ENCODE peak calls at places on chromosomes 3 and 15, in six cellular contexts. One of them, this sample, is unnamed. For H3K36me3, the result is how much of the 10 kb centered on the place peaks cover.

GRCh38 chr3:172224560-172225214 is 185.3 kb downstream of the FNDC3B start:
- DNase-seq in ascending aorta: no peak
- DNase-seq in lower lobe of right lung: no peak
- DNase-seq in pancreas: no peak
- DNase-seq in tibial artery: no peak
- DNase-seq in osteoblast: no peak
- DNase-seq in this sample: no peak

GRCh38 chr3:65472501-65472900 is 566.2 kb downstream of the MAGI1 start:
- DNase-seq in ascending aorta: no peak
- DNase-seq in lower lobe of right lung: no peak
- DNase-seq in pancreas: no peak
- DNase-seq in tibial artery: no peak
- DNase-seq in osteoblast: no peak
- DNase-seq in this sample: no peak

GRCh38 chr3:72137865-72138861 is 353.2 kb upstream of the PROK2 start:
- DNase-seq in ascending aorta: no peak
- DNase-seq in lower lobe of right lung: no peak
- DNase-seq in pancreas: no peak
- DNase-seq in tibial artery: no peak
- DNase-seq in osteoblast: no peak
- DNase-seq in this sample: no peak

GRCh38 chr3:156772588-156773206 is 53.5 kb upstream of the LEKR1 start:
- DNase-seq in ascending aorta: no peak
- DNase-seq in lower lobe of right lung: no peak
- DNase-seq in pancreas: no peak
- DNase-seq in tibial artery: no peak
- DNase-seq in osteoblast: no peak
- DNase-seq in this sample: peak

GRCh38 chr3:127375151-127375937 is 87.5 kb upstream of the PRR20G start:
- DNase-seq in ascending aorta: no peak
- DNase-seq in lower lobe of right lung: no peak
- DNase-seq in pancreas: no peak
- DNase-seq in tibial artery: no peak
- DNase-seq in osteoblast: no peak
- DNase-seq in this sample: no peak

GRCh38 chr3:62569609-62570008 is 196.3 kb upstream of the FEZF2 start:
- DNase-seq in ascending aorta: no peak
- DNase-seq in lower lobe of right lung: no peak
- DNase-seq in pancreas: no peak
- DNase-seq in tibial artery: no peak
- DNase-seq in osteoblast: no peak
- DNase-seq in this sample: no peak

GRCh38 chr3:5428607-5429516 is 241.4 kb downstream of the EDEM1 start:
- DNase-seq in ascending aorta: no peak
- DNase-seq in lower lobe of right lung: no peak
- DNase-seq in pancreas: no peak
- DNase-seq in tibial artery: no peak
- DNase-seq in osteoblast: peak
- DNase-seq in this sample: no peak

GRCh38 chr15:80242132-80242769 is 9.8 kb downstream of the CTXND1 start:
- DNase-seq in ascending aorta: no peak
- DNase-seq in lower lobe of right lung: no peak
- DNase-seq in pancreas: no peak
- DNase-seq in tibial artery: no peak
- DNase-seq in osteoblast: no peak
- DNase-seq in this sample: peak

DNA sequence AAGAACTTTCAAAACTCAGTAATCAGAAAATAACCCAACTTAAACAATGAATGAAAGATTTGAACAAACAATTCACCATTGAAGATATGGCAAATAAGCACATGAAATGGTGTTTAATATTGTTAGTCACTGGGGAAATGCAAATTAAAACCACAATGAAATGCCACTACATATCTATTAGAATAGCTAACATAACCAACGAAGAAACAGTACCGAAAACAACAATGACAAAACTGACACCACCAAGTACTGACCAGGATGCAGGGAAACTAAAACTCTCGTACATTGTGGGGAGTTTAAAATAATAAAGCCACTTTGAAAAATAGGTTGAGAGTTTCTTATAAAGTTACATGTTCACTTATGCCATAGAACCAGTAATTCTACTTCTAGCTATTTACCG is 69.1 kb downstream of the KBTBD8 start:
- DNase-seq in ascending aorta: no peak
- DNase-seq in lower lobe of right lung: no peak
- DNase-seq in pancreas: no peak
- DNase-seq in tibial artery: no peak
- DNase-seq in osteoblast: no peak
- DNase-seq in this sample: no peak
- H3K4me3 ChIP-seq in ascending aorta: no peak
- H3K4me3 ChIP-seq in lower lobe of right lung: no peak
- H3K4me3 ChIP-seq in pancreas: no peak
- H3K4me3 ChIP-seq in tibial artery: no peak
- H3K4me3 ChIP-seq in osteoblast: no peak
- H3K4me3 ChIP-seq in this sample: no peak

GRCh38 chr3:88005066-88005465 is 53.7 kb downstream of the CGGBP1 start:
- DNase-seq in ascending aorta: no peak
- DNase-seq in lower lobe of right lung: no peak
- DNase-seq in pancreas: no peak
- DNase-seq in tibial artery: no peak
- DNase-seq in osteoblast: peak
- DNase-seq in this sample: peak
- TF ChIP-seq CTCF in ascending aorta: no peak
- TF ChIP-seq CTCF in lower lobe of right lung: peak
- TF ChIP-seq CTCF in pancreas: no peak
- TF ChIP-seq CTCF in tibial artery: peak
- TF ChIP-seq CTCF in osteoblast: peak
- TF ChIP-seq CTCF in this sample: peak

GRCh38 chr3:119998166-119998565 is 96.1 kb downstream of the GSK3B start:
- DNase-seq in ascending aorta: no peak
- DNase-seq in lower lobe of right lung: no peak
- DNase-seq in pancreas: no peak
- DNase-seq in tibial artery: no peak
- DNase-seq in osteoblast: no peak
- DNase-seq in this sample: no peak
- H3K36me3 ChIP-seq in ascending aorta: under half
- H3K36me3 ChIP-seq in lower lobe of right lung: under half
- H3K36me3 ChIP-seq in pancreas: under half
- H3K36me3 ChIP-seq in tibial artery: under half
- H3K36me3 ChIP-seq in osteoblast: under half
- H3K36me3 ChIP-seq in this sample: under half

GRCh38 chr3:167559922-167560321 is 86.1 kb upstream of the SERPINI2 start:
- DNase-seq in ascending aorta: no peak
- DNase-seq in lower lobe of right lung: no peak
- DNase-seq in pancreas: no peak
- DNase-seq in tibial artery: no peak
- DNase-seq in osteoblast: no peak
- DNase-seq in this sample: no peak
- H3K4me3 ChIP-seq in ascending aorta: no peak
- H3K4me3 ChIP-seq in lower lobe of right lung: no peak
- H3K4me3 ChIP-seq in pancreas: no peak
- H3K4me3 ChIP-seq in tibial artery: no peak
- H3K4me3 ChIP-seq in osteoblast: no peak
- H3K4me3 ChIP-seq in this sample: no peak

DNA sequence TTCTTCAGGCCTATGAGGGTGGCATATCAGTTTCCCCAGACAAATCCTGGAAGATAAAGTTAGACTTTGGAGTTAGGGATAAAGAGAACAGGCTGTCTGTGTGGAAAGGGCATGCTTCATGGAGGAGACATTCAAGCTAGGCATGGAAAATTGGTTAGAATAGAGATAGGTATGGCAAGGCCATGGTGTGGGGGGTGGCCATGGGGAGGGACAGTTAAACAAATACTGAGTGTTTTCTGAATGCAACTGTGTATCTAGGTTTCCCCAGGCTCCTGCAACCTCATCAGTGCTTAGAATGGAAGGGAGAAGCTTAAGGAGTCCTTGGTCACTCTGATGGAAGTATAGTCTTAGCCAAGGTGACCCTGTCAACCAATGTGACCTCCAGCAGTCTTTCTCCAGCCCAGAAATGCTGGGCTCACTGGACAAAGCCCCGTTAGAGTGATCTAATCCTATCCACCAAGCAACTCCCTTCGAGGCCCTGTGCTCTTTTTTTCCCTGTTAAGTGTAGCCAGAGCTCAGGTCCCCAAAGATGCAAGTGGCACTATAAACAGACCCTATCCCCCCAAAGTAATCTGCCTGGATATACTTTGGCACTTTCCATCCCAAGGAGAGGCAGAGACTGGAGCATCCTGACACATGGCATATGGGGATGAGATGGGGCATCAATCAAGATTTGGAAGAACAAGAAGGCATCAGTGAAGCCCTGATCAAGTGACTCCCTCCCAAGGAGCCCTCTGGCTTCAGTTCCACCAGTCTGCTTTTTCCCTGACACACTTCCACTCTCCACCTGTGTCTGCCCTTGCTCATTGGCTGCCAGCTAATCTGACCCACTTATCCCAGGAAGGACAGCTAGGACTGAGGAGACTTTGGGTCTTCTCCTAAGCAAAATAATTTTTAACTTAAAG is 5.6 kb upstream of the PKM start:
- DNase-seq in ascending aorta: no peak
- DNase-seq in lower lobe of right lung: no peak
- DNase-seq in pancreas: no peak
- DNase-seq in tibial artery: no peak
- DNase-seq in osteoblast: peak
- DNase-seq in this sample: peak
- TF ChIP-seq CTCF in ascending aorta: no peak
- TF ChIP-seq CTCF in lower lobe of right lung: no peak
- TF ChIP-seq CTCF in pancreas: no peak
- TF ChIP-seq CTCF in tibial artery: no peak
- TF ChIP-seq CTCF in osteoblast: no peak
- TF ChIP-seq CTCF in this sample: no peak

GRCh38 chr15:65177901-65178300 is 7.2 kb downstream of the CLPX start:
- DNase-seq in ascending aorta: no peak
- DNase-seq in lower lobe of right lung: no peak
- DNase-seq in pancreas: no peak
- DNase-seq in tibial artery: no peak
- DNase-seq in osteoblast: no peak
- DNase-seq in this sample: peak
- H3K36me3 ChIP-seq in ascending aorta: under half
- H3K36me3 ChIP-seq in lower lobe of right lung: half or more
- H3K36me3 ChIP-seq in pancreas: under half
- H3K36me3 ChIP-seq in tibial artery: half or more
- H3K36me3 ChIP-seq in osteoblast: under half
- H3K36me3 ChIP-seq in this sample: under half

DNA sequence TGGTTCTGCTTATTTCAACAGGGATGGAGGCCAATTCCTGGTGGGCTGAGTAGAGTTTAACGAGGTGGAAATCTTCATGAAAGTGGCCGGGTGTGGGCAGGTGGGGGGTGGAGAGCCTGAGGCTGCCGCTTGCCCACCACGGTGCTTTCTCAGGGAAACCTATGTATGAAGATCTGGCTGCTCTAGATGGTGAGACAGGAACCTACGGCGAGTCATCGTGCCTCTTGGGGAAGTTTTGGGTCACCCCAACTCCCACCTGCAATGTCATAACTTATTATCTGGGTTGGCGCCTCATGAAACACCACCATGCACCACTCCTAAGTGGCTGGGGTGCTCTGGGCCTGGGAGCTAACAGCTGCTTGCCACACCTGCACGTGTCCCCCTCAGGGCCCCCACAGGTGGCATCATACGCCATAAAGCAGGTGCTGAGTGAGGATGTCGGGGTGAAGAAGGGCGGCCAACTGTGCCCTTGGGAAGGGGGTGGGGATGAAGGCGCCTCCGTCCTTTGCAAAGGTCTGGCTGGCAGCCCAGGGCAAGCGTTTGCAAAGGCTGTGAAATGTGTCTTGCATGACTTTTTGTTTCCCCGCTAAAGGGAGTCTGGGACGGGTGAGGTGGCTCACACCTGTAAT is 27.9 kb upstream of the SNRPA1 start:
- DNase-seq in ascending aorta: no peak
- DNase-seq in lower lobe of right lung: no peak
- DNase-seq in pancreas: no peak
- DNase-seq in tibial artery: peak
- DNase-seq in osteoblast: peak
- DNase-seq in this sample: no peak
- H3K4me3 ChIP-seq in ascending aorta: no peak
- H3K4me3 ChIP-seq in lower lobe of right lung: no peak
- H3K4me3 ChIP-seq in pancreas: no peak
- H3K4me3 ChIP-seq in tibial artery: no peak
- H3K4me3 ChIP-seq in osteoblast: no peak
- H3K4me3 ChIP-seq in this sample: no peak

This sample was measured in bronchial epithelial cell.